ENCODE peak calls at places on chromosome 12, in seven cellular contexts. X, B, P, L, M, J and E are unnamed samples. For H3K4me1, the result is how much of the 10 kb centered on the place peaks cover.

GRCh38 chr12:15208140-15208539 is 13.1 kb downstream of the RERG start:
- DNase-seq in B (no peak), X (peak), P (no peak), L (no peak), J (no peak), M (no peak), E (no peak)

GRCh38 chr12:77940011-77940423 is 109.3 kb downstream of the NAV3 start:
- DNase-seq in B (no peak), M (no peak), J (no peak), L (no peak), P (no peak), X (peak), E (no peak)

GRCh38 chr12:22709292-22709691 is 84.3 kb downstream of the ETNK1 start:
- DNase-seq in J (peak), L (no peak), X (peak), P (no peak), M (no peak), B (no peak), E (no peak)

GRCh38 chr12:65278576-65279386 is at the start of gene MSRB3:
- DNase-seq in B (peak), X (peak), M (peak), P (peak), J (peak), L (peak), E (no peak)

GRCh38 chr12:19273482-19274330 is 144.2 kb downstream of the PLEKHA5 start:
- DNase-seq in J (no peak), B (no peak), M (peak), P (peak), L (peak), X (peak), E (peak)

GRCh38 chr12:100799770-100800169 is 5.2 kb downstream of the ANO4 start:
- DNase-seq in B (no peak), L (no peak), X (peak), M (no peak), P (no peak), J (no peak), E (no peak)

GRCh38 chr12:50764861-50765324 is 992 bp downstream of the ATF1 start:
- DNase-seq in L (peak), M (no peak), J (peak), B (no peak), P (no peak), X (peak), E (peak)

GRCh38 chr12:125983784-125984510 is 918.7 kb downstream of the AACS start:
- DNase-seq in B (no peak), L (no peak), J (no peak), P (no peak), M (no peak), X (no peak), E (no peak)

DNA sequence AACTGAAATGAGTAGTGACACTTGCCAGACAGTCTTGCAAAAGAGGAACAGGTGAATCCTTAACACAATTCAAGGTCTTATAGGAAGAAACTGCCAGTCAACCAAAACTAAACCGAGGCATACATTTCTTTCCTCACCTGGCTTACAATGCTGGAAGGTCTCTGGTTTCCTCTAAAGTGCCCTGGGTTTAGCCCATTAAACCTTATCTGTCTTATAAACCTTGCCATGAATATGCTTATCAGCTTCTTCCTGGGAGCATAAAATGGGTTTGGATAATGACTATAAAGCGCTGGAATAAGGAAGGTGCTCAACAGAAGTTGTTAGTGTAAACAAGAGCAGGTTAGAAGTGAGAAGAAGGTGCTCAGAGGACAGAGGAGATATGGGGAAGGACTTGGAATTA is 14.2 kb upstream of the GPRC5A start:
- DNase-seq in M (no peak), J (no peak), B (no peak), P (no peak), X (no peak), L (no peak), E (no peak)
- H3K27ac ChIP-seq in M (no peak), J (no peak), B (no peak), P (no peak), X (no peak), L (no peak), E (no peak)

GRCh38 chr12:111440631-111441030 is 34.9 kb downstream of the SH2B3 start:
- DNase-seq in L (no peak), J (no peak), P (peak), B (no peak), X (no peak), M (no peak), E (no peak)

GRCh38 chr12:111439657-111440151 is 34.0 kb downstream of the SH2B3 start:
- DNase-seq in M (no peak), X (no peak), L (no peak), P (peak), J (no peak), B (no peak), E (no peak)

GRCh38 chr12:111438501-111438900 is 32.8 kb downstream of the SH2B3 start:
- DNase-seq in J (no peak), M (peak), P (peak), B (peak), L (no peak), X (peak), E (peak)

GRCh38 chr12:111441107-111441928 is 35.6 kb downstream of the SH2B3 start:
- DNase-seq in L (no peak), J (no peak), B (no peak), M (no peak), P (peak), X (no peak), E (no peak)

DNA sequence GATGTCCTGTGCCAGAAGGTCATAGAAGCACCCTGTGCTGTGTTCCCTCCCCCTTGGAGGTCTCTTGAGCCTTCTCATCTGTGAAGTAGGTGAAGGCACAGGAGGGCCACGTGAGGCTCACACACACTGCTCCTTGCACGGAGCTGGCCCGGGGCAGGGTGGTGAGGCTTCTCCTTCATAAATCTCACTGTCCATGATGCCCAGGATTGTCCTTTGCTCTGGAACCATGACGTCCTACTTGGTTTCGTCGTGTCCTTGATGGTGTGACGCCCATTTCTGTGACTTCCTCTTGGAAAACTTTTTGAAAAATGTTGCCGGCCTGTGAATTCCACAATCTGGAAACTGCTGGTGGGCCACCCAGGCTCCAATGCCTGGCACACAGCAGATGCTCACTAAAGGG is 34.4 kb downstream of the SH2B3 start:
- DNase-seq in J (no peak), L (no peak), P (no peak), X (no peak), B (no peak), M (no peak), E (no peak)
- H3K4me1 ChIP-seq in J (under half), L (under half), P (under half), X (under half), B (under half), M (under half), E (half or more)

DNA sequence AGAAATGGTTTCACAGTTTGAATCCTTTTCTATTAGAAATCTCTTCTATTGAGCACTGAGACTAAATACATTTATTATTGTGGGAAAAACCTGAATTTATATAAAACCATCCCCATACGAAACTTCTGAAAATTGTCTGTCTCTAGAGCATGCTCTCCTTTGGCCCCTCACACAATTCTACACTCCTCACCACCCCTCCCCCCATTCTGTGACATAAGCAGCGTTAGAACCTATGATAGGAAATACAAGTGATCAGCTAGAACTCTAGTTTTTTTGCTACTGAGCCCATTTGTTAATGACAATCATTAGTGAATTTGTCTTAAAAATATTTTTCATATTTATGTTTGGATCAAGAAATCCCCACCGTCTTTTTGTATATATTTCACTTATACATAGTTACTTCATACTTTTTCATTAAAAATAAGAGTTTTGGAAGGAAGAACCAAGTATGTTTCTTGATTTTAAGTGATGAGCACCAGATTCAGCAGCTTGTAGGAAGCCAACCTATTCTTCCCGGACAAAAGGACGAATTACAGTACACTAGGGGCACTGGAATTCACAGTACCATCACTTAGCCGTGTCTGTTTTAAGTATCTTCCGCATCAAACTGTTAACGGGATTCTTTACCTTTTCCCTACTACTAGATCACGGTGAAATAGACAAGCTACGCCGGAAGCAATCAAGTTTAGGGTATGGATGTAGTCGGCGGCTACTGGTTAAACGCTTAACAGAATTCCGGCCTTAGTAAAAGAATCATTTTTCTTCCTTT is 724 bp downstream of the GTSF1 start:
- DNase-seq in P (no peak), X (no peak), B (no peak), M (no peak), L (no peak), J (no peak), E (no peak)
- H3K4me3 ChIP-seq in P (no peak), X (no peak), B (no peak), M (no peak), L (peak), J (no peak), E (no peak)

GRCh38 chr12:93061414-93062099 is 132.5 kb upstream of the EEA1 start:
- DNase-seq in M (peak), J (no peak), B (no peak), L (peak), P (no peak), X (peak), E (no peak)

GRCh38 chr12:93060666-93061413 is 131.7 kb upstream of the EEA1 start:
- DNase-seq in J (no peak), P (no peak), B (no peak), L (peak), X (peak), M (no peak), E (no peak)

GRCh38 chr12:93059288-93059687 is 130.2 kb upstream of the EEA1 start:
- DNase-seq in X (no peak), B (no peak), M (no peak), J (no peak), P (no peak), L (no peak), E (no peak)

GRCh38 chr12:93058280-93058679 is 129.2 kb upstream of the EEA1 start:
- DNase-seq in B (no peak), P (no peak), X (no peak), M (no peak), J (no peak), L (no peak), E (no peak)

DNA sequence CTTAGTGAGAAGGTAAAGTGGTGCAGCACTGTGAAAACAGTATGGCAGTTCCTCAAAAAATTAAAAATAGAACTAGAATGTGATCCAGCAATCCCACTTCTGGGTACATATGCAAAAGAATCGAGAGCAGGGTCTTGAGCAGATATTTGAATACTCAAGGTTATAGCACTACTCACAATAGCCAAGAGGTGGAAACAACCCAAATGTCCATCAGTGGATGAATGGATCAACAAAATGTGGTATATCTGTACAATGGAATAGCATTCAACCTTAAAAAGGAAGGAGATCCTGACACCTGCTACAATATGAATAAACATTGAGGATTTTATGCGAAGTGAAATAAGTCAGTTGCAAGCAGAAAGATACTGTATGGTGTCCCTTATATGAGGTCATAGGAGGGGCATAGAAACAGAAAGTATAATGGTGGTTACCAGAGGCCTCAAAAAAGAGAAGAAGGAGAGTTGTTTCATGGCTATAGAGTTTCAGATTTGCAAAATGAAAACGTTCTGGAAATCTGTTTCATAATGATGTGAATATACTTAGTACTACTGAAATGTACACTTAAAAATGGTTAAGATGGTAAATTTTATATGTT is 131.1 kb upstream of the EEA1 start:
- DNase-seq in L (no peak), X (no peak), B (no peak), M (no peak), P (no peak), J (peak), E (no peak)
- H3K27ac ChIP-seq in L (peak), X (no peak), B (no peak), M (no peak), P (no peak), J (no peak), E (no peak)

GRCh38 chr12:123061806-123062205 is 81.3 kb downstream of the ARL6IP4 start:
- DNase-seq in X (no peak), J (no peak), P (no peak), L (no peak), B (no peak), M (no peak), E (no peak)
- H3K4me1 ChIP-seq in X (under half), J (under half), P (half or more), L (half or more), B (under half), M (under half), E (under half)

GRCh38 chr12:6764011-6764828 is 1.9 kb upstream of the PTMS start:
- DNase-seq in L (peak), J (peak), M (peak), B (peak), P (peak), X (peak), E (peak)

GRCh38 chr12:6765634-6766581 is at the start of gene PTMS:
- DNase-seq in B (peak), J (no peak), X (peak), L (peak), P (peak), M (peak), E (no peak)

GRCh38 chr12:6763380-6763779 is 2.8 kb upstream of the PTMS start:
- DNase-seq in M (no peak), X (no peak), B (no peak), P (no peak), J (no peak), L (no peak), E (no peak)

GRCh38 chr12:6766651-6767300 is 613 bp downstream of the PTMS start:
- DNase-seq in M (peak), B (peak), J (peak), P (peak), X (peak), L (peak), E (peak)

GRCh38 chr12:6765048-6765633 is 1.0 kb upstream of the PTMS start:
- DNase-seq in M (no peak), L (no peak), B (no peak), P (no peak), X (peak), J (no peak), E (no peak)
- H3K4me3 ChIP-seq in M (no peak), L (peak), B (peak), P (peak), X (peak), J (no peak), E (no peak)